ENCODE peak calls at places on chromosomes 7 and 10, in six cellular contexts. C is mesenchymal stem cell, J is GM23248, L is H1, K is endothelial cell of umbilical vein, R is mammary epithelial cell. O is an unnamed sample. For H3K4me1, the result is how much of the 10 kb centered on the place peaks cover.

GRCh38 chr7:100469227-100470044 is 5.4 kb upstream of the SPACDR start:
- DNase-seq in C (peak), J (peak), L (peak), K (peak), R (peak), O (peak)

GRCh38 chr10:86940677-86941076 is 16.7 kb downstream of the MMRN2 start:
- DNase-seq in C (no peak), J (no peak), L (no peak), K (no peak), R (no peak), O (no peak)

GRCh38 chr10:26737730-26738129 is 40.2 kb downstream of the PDSS1 start:
- DNase-seq in C (peak), J (peak), L (no peak), K (no peak), R (peak), O (no peak)

GRCh38 chr7:111855842-111856227 is 293.5 kb upstream of the IMMP2L start:
- DNase-seq in C (peak), J (peak), L (no peak), K (peak), R (no peak), O (peak)

GRCh38 chr10:42871823-42872222 is 89.2 kb downstream of the BMS1 start:
- DNase-seq in C (no peak), J (no peak), L (no peak), K (no peak), R (no peak), O (no peak)

GRCh38 chr7:22373911-22374310 is 17.0 kb upstream of the RAPGEF5 start:
- DNase-seq in C (no peak), J (no peak), L (no peak), K (no peak), R (no peak), O (no peak)

GRCh38 chr10:11684717-11685645 is 57.2 kb upstream of the ECHDC3 start:
- DNase-seq in C (peak), J (peak), L (no peak), K (peak), R (peak), O (peak)

GRCh38 chr10:132294561-132295320 is 13.0 kb downstream of the STK32C start:
- DNase-seq in C (no peak), J (no peak), L (peak), K (no peak), R (no peak), O (no peak)

GRCh38 chr10:118447478-118447877 is 105.4 kb upstream of the FAM204A start:
- DNase-seq in C (no peak), J (peak), L (no peak), K (no peak), R (peak), O (peak)

GRCh38 chr7:121107923-121108498 is 119.5 kb downstream of the CPED1 start:
- DNase-seq in C (peak), J (peak), L (no peak), K (peak), R (peak), O (peak)

GRCh38 chr10:115503546-115503945 is 410.4 kb downstream of the ATRNL1 start:
- DNase-seq in C (no peak), J (no peak), L (no peak), K (no peak), R (no peak), O (no peak)

GRCh38 chr7:105493196-105493927 is 28.7 kb downstream of the PUS7 start:
- DNase-seq in C (no peak), J (peak), L (no peak), K (no peak), R (no peak), O (no peak)

GRCh38 chr7:101936612-101937231 is 119.3 kb downstream of the CUX1 start:
- DNase-seq in C (peak), J (peak), L (peak), K (peak), R (no peak), O (peak)

GRCh38 chr10:101686133-101686925 is 8.6 kb downstream of the FBXW4 start:
- DNase-seq in C (no peak), J (peak), L (no peak), K (no peak), R (peak), O (no peak)

GRCh38 chr10:101683226-101683625 is 11.7 kb downstream of the FBXW4 start:
- DNase-seq in C (peak), J (peak), L (no peak), K (no peak), R (no peak), O (no peak)

GRCh38 chr10:101684782-101685181 is 10.2 kb downstream of the FBXW4 start:
- DNase-seq in C (no peak), J (no peak), L (no peak), K (no peak), R (no peak), O (no peak)

GRCh38 chr10:101690461-101690860 is 4.5 kb downstream of the FBXW4 start:
- DNase-seq in C (peak), J (no peak), L (no peak), K (no peak), R (no peak), O (no peak)

DNA sequence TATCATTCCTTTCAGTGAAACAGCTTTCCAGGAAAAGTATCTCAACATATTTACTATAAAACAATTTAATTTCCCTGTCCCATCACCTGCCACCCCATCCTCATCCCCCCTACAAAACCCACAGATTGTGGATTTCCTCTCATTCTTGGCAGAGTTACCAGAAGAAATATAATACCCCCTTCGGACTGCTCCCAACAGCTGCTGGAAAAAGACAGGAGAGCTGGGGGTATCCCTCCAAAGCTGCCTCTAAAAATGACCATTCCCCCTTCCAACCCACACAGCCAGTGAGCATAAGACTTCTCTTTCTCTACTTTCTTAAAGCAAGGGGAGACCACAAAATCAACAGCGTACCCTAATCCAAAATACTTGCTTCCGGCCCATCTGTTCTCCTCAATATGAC is 7.9 kb downstream of the FBXW4 start:
- DNase-seq in C (no peak), J (no peak), L (no peak), K (no peak), R (no peak), O (no peak)
- H3K4me1 ChIP-seq in C (under half), J (under half), L (under half), K (under half), R (under half), O (under half)

DNA sequence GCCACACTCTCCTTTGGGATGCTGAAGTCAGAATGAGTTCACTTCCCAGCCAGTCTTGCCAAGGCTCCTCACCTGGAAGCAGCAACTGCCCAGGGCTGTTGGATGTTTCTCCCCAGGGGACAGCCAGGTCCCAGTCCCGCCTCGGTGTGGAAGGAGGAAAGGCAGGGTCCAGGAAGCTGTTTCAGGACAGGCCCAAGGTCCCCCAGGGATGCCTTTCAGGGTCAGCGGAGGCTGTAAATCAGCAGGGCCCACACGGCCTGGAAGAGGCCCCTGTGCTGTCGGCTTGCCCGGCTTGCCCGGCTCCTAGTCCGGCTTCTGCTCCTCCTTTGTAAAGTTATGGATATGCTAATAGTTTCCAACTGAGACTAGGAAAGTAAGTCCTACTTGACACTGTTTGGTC is 10.3 kb downstream of the IKZF1 start:
- DNase-seq in C (no peak), J (no peak), L (peak), K (no peak), R (no peak), O (no peak)
- H3K4me3 ChIP-seq in C (no peak), J (no peak), L (no peak), K (no peak), R (no peak), O (no peak)

DNA sequence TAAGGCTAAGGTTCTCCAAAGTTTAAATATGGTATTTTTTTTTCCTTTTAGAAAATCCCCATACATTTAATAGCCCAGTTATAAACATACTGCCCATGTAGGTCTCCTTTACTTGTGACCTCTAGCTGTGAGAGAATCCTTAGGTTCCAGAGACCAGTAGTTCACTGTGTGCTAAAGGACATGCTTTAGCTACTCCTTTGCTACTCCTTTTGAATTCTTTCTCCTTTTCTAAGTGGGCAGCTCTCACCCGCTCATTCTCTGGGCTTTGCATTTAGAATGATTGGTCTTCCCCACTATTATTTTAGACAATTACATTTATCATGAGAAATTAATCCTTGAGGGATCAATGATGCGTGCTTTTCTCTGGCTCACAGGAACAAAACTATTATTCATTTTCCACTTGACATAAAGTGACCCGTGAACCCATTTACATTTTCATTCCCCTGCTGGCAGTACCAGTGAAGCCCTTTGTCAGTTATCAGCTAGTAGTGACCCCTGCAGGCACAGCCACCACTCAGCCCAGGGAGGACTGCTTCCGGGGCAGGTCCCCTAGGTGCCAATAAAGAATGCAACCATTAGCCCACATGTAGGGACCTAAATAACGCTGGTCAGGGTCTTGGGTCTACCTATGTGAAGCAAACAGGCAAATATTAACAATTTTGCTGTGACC is 844.3 kb downstream of the CNTNAP2 start:
- DNase-seq in C (no peak), J (no peak), L (peak), K (no peak), R (no peak), O (no peak)
- H3K9ac ChIP-seq in C (no peak), J (no peak), L (no peak), K (no peak), R (no peak), O (no peak)

DNA sequence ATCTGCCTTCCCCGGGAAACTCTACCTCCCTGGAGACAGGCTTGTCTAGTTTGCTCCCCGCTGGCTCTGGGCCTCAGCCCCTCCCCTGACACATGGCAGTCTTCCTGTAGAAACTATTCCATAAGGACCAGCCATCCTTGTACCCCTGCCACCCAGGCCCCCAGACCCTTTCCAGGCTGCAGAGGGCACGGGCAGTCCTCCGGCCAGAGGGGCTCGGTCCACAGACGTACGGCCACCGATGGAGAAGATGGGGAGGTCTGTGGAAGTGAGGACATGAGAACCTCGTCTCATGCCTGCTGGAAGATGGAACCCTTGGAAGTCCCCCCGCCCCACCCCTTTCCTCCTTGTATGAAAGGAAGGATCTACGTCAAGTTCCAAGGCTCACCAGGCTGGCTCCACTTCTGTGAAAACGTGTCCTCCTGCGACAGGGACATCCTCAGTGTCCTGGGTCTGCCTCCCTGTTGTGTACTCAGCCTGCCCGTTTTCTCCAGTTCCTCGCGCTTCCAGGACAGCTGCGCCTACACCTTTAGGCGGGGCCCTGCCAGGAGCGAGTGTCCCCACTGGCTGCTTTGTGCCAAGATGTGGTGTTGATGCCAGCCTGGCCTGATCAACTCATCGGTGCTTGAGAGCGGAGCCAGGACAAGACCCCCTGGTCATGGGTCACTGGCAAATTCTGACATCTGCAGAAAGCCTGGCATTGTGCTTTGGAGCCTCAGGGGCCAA is 414.9 kb downstream of the GLRX3 start:
- DNase-seq in C (no peak), J (no peak), L (no peak), K (no peak), R (no peak), O (no peak)
- H3K4me1 ChIP-seq in C (under half), J (under half), L (under half), K (under half), R (under half), O (under half)

GRCh38 chr10:13001041-13001886 is at the start of gene CCDC3:
- DNase-seq in C (peak), J (peak), L (peak), K (no peak), R (no peak), O (peak)
- H3K4me3 ChIP-seq in C (peak), J (no peak), L (peak), K (no peak), R (peak), O (peak)

GRCh38 chr7:27116019-27116411 is 13.5 kb upstream of the HOXA2 start:
- DNase-seq in C (no peak), J (no peak), L (peak), K (no peak), R (peak), O (no peak)

GRCh38 chr7:27115161-27116018 is 12.9 kb upstream of the HOXA2 start:
- DNase-seq in C (peak), J (peak), L (peak), K (peak), R (peak), O (no peak)

GRCh38 chr7:27112361-27112760 is 9.9 kb upstream of the HOXA2 start:
- DNase-seq in C (no peak), J (no peak), L (no peak), K (peak), R (peak), O (no peak)

GRCh38 chr7:27112960-27113949 is 10.8 kb upstream of the HOXA2 start:
- DNase-seq in C (peak), J (no peak), L (peak), K (peak), R (peak), O (no peak)

DNA sequence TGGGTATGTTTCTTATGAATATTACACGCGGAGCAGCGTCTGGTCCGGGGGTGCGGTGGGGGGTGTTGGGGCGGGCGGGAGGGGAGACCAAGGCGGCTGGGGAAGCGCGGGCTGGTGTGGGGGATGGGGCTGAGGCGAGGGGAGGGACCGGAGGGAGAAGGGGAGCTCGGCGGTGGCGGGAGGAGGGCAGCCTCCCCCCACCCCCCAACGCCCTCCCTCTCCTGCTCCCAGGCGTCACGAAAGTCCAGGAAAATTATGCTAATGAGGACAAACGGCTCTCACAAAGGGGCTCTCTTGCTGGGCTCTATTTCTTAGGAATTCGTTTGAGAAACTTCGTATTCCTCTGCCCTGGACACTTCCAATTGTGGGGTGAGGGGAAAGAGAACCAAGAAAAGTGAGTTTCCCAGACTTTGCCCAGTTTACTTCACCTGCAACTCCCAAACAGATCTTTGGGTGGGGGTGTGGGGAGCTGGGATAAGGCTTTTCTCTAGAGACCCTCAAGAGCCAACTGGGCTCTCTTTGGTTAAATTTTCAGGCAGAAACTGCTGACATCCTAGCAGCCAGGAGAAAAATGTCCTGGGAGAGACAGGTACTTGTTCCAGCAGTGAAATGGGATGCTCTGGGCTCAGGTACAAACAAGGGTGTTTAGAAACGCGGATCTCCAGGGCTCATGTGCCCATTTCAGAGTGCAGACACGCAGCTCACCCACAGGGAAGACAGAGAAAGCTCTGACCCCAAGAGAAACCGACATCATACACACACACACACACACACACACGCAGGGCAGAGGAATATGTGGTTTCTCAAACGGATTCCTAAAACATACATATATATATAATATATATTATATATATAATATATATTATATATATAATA is 11.7 kb upstream of the HOXA2 start:
- DNase-seq in C (peak), J (peak), L (peak), K (peak), R (peak), O (no peak)
- H3K9ac ChIP-seq in C (peak), J (no peak), L (no peak), K (peak), R (peak), O (peak)

DNA sequence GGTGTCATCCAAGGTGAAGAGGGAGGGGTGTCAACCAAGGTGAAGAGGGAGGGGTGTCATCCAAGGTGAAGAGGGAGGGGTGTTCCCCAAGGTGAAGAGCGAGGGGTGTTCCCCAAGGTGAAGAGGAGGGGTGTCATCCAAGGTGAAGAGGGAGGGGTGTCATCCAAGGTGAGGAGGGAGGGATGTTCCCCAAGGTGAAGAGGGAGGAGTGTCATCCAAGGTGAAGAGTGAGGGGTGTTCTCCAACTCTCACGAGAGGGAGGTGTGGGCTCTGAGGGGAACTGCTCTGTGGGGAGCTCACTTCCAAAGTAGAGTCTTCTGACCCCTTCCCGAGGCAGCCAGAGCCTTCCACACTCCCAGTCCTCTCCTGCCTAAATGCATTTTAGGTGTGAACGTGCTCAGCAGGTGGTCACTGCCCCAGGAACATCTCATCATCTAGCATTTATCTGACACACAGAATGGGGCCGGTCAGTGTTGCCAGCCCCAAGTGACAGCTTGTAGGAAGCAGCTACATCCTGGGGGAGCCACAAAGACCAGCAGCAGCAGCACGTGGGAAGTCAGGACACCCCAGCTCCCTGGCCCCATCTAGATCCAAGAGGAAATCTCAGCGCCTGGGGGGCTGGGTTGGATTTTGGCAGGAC is 323.8 kb downstream of the GLRX3 start:
- DNase-seq in C (no peak), J (no peak), L (peak), K (no peak), R (no peak), O (no peak)
- H3K4me1 ChIP-seq in C (under half), J (under half), L (under half), K (under half), R (under half), O (under half)

O was measured in adipocyte.